ENCODE peak calls at places on chromosomes 4 and X, in eight cellular contexts. F is activated CD4-positive, alpha-beta T cell treated with anti-CD3 and anti-CD28 coated beads, Interleukin-2, amount 10 ng/mL, durations not matched to agents 7 days and 5 days; W is ovary; P is right lobe of liver; J is stimulated activated CD8-positive, alpha-beta memory T cell treated with anti-CD3 and anti-CD28 coated beads, Interleukin-12 subunit alpha, Interleukin-12 subunit beta, amount 100 ng/mL, for 1 hour; L is fibroblast of pulmonary artery; G is Calu3; S is GM23248. T is an unnamed sample.

GRCh38 chr4:178681871-178682270 is 1239.6 kb upstream of the AGA start:
- DNase-seq in L (no peak), P (no peak), F (no peak), J (no peak), G (no peak), S (no peak), W (no peak), T (no peak)

GRCh38 chr4:152578670-152579069 is 42.8 kb upstream of the FBXW7 start:
- DNase-seq in G (no peak), P (no peak), J (no peak), W (no peak), S (no peak), F (no peak), L (no peak), T (no peak)

GRCh38 chr4:7984286-7984925 is 44.7 kb upstream of the AFAP1 start:
- DNase-seq in W (no peak), F (no peak), L (no peak), S (no peak), J (no peak), P (no peak), G (no peak), T (no peak)

GRCh38 chr4:1000686-1001260 is 7.6 kb upstream of the SLC26A1 start:
- DNase-seq in P (no peak), G (no peak), J (no peak), L (no peak), S (no peak), F (no peak), W (no peak), T (no peak)

GRCh38 chr4:157014621-157015591 is 43.3 kb upstream of the PDGFC start:
- DNase-seq in J (no peak), L (peak), F (no peak), S (peak), G (peak), W (no peak), P (no peak), T (no peak)

GRCh38 chr4:84563002-84563401 is 19.9 kb upstream of the CDS1 start:
- DNase-seq in J (no peak), G (no peak), S (peak), F (no peak), L (no peak), P (no peak), W (no peak), T (no peak)

GRCh38 chrX:135295238-135295943 is 13.9 kb upstream of the ETDC start:
- DNase-seq in L (peak), G (no peak), F (peak), P (no peak), J (peak), S (no peak), W (no peak), T (no peak)

GRCh38 chr4:95693594-95693993 is 144.8 kb upstream of the UNC5C start:
- DNase-seq in L (peak), J (no peak), W (no peak), P (no peak), S (no peak), F (no peak), G (peak), T (peak)

GRCh38 chrX:96776966-96777365 is 92.3 kb downstream of the DIAPH2 start:
- DNase-seq in S (peak), F (no peak), L (peak), P (no peak), J (no peak), W (no peak), G (no peak), T (no peak)

GRCh38 chrX:71492086-71493065 is 40.5 kb upstream of the OGT start:
- DNase-seq in F (peak), W (peak), P (peak), J (no peak), G (peak), L (peak), S (peak), T (no peak)

GRCh38 chr4:158809611-158810486 is 41.0 kb downstream of the FNIP2 start:
- DNase-seq in S (peak), W (no peak), L (peak), G (peak), F (peak), J (no peak), P (no peak), T (peak)

GRCh38 chrX:149638860-149639259 is 7.3 kb upstream of the TMEM185A start:
- DNase-seq in J (no peak), L (no peak), S (peak), P (no peak), F (no peak), W (no peak), G (no peak), T (no peak)

GRCh38 chr4:62797221-62797620 is 1597.1 kb downstream of the ADGRL3 start:
- DNase-seq in J (no peak), S (no peak), P (no peak), F (no peak), L (no peak), G (no peak), W (no peak), T (no peak)

GRCh38 chr4:124807421-124807820 is 94.9 kb upstream of the ANKRD50 start:
- DNase-seq in G (no peak), J (no peak), S (no peak), F (no peak), P (no peak), L (no peak), W (no peak), T (no peak)

T was measured in epithelial cell of prostate.